ENCODE peak calls at places on chromosomes 7 and 10, in six cellular contexts. B is IMR-90; U is AG04450; W is CD8-positive, alpha-beta T cell; L is HFF-Myc; A is Peyer's patch. Y is an unnamed sample.
A peak's percentile ranks its signal among the peaks of the same experiment; 100 is the strongest.

GRCh38 chr7:89607797-89608196 is 546.5 kb upstream of the STEAP1 start:
- DNase-seq in L (no peak), B (no peak), W (peak; percentile 39), A (no peak), U (no peak), Y (no peak)

GRCh38 chr7:12320241-12320640 is 83.4 kb downstream of the VWDE start:
- DNase-seq in U (no peak), A (no peak), W (no peak), B (no peak), L (no peak), Y (no peak)

GRCh38 chr10:80486151-80486692 is 32.1 kb downstream of the TSPAN14 start:
- DNase-seq in L (no peak), A (no peak), B (no peak), U (no peak), W (no peak), Y (no peak)

GRCh38 chr7:50304911-50305621 is 550 bp downstream of the IKZF1 start:
- DNase-seq in B (no peak), W (peak; percentile 80), L (no peak), U (no peak), A (no peak), Y (no peak)

GRCh38 chr10:122062831-122063674 is 74.1 kb downstream of the TACC2 start:
- DNase-seq in B (peak; percentile 83), A (peak; percentile 84), W (no peak), L (peak; percentile 83), U (peak; percentile 45), Y (peak; percentile 79)

GRCh38 chr10:97185326-97186058 is at the start of gene SLIT1:
- DNase-seq in L (no peak), A (peak; percentile 40), W (no peak), B (no peak), U (no peak), Y (peak; percentile 14)

GRCh38 chr7:43491984-43492383 is 90.9 kb upstream of the STK17A start:
- DNase-seq in A (no peak), W (no peak), B (peak; percentile 66), L (no peak), U (no peak), Y (no peak)

GRCh38 chr7:55429835-55430499 is 64.8 kb downstream of the LANCL2 start:
- DNase-seq in B (no peak), A (no peak), U (no peak), L (no peak), W (no peak), Y (no peak)

GRCh38 chr7:148884049-148884298 is at the start of gene EZH2:
- DNase-seq in A (no peak), W (no peak), B (no peak), L (no peak), U (no peak), Y (no peak)

GRCh38 chr7:148882668-148883232 is 1.3 kb downstream of the EZH2 start:
- DNase-seq in L (no peak), B (no peak), A (no peak), U (no peak), W (no peak), Y (no peak)

GRCh38 chr7:148884299-148885022 is 370 bp upstream of the EZH2 start:
- DNase-seq in A (peak; percentile 96), L (peak; percentile 56), B (peak; percentile 87), W (peak; percentile 92), U (peak; percentile 69), Y (peak; percentile 94)

GRCh38 chr7:148883233-148884048 is 650 bp downstream of the EZH2 start:
- DNase-seq in U (no peak), W (peak; percentile 74), A (peak; percentile 71), B (no peak), L (no peak), Y (peak; percentile 21)

DNA sequence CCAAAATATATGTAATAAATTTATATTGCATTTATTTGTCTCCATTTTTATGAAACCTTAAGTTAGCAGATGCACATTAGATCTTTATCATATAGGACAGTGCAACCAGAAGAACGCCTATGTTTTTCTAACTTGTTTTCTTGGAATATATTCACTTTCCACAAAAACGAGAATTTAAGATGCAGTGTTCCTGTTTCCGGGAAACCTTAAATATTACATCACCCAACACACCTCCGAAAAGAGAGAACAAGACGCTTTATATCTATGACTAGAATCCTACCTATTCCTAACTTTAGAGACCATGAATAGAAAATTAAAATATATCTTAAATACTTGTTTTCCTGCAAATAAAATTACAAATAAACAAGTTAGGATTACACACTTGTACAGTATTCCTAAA is 1.9 kb downstream of the EZH2 start:
- DNase-seq in U (no peak), B (no peak), A (no peak), L (no peak), W (no peak), Y (no peak)
- TF ChIP-seq CTCF in U (no peak), B (no peak), A (no peak), L (no peak), W (no peak), Y (no peak)

GRCh38 chr7:111517441-111518037 is 44.8 kb downstream of the IMMP2L start:
- DNase-seq in A (no peak), W (no peak), U (no peak), L (no peak), B (no peak), Y (peak; percentile 13)

GRCh38 chr7:111511845-111512244 is 50.4 kb downstream of the IMMP2L start:
- DNase-seq in U (no peak), A (no peak), L (no peak), B (peak; percentile 7), W (no peak), Y (no peak)

GRCh38 chr7:111513566-111513965 is 48.7 kb downstream of the IMMP2L start:
- DNase-seq in U (no peak), A (no peak), L (no peak), W (no peak), B (no peak), Y (no peak)

GRCh38 chr7:111518264-111518663 is 44.0 kb downstream of the IMMP2L start:
- DNase-seq in B (no peak), L (no peak), A (no peak), W (no peak), U (no peak), Y (no peak)

DNA sequence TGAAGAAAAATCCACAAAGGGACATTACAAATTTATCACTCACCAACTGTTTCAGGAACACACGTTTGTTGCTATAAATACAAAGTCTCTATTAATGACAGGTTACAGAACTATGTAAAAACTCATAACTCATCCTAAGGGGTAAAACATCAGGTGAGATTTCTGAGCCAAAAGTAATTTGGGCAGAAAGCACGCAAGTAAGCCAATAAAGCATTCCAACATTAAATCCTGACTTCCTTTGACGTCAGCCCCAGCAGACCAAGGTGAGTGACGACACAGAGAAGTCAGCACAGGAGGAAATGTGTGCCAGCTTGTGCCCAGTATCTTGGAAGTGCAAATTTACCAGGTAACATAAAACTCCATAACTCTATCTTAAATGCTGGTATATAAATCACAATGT is 45.7 kb downstream of the IMMP2L start:
- DNase-seq in A (no peak), B (no peak), L (no peak), W (no peak), U (no peak), Y (peak; percentile 41)
- TF ChIP-seq CTCF in A (no peak), B (no peak), L (no peak), W (no peak), U (no peak), Y (no peak)

GRCh38 chr7:102404005-102404861 is 8.1 kb downstream of the PRKRIP1 start:
- DNase-seq in W (peak; percentile 56), A (no peak), U (no peak), L (no peak), B (peak; percentile 47), Y (peak; percentile 19)
- TF ChIP-seq CTCF in W (peak; percentile 75), A (peak; percentile 84), U (peak; percentile 61), L (peak; percentile 62), B (peak; percentile 50), Y (peak; percentile 37)

GRCh38 chr10:86109421-86109820 is 257.2 kb downstream of the GRID1 start:
- DNase-seq in U (no peak), L (no peak), B (no peak), A (no peak), W (no peak), Y (no peak)

GRCh38 chr10:86108696-86109095 is 257.9 kb downstream of the GRID1 start:
- DNase-seq in B (no peak), A (no peak), L (no peak), U (no peak), W (no peak), Y (no peak)

GRCh38 chr10:86111902-86112301 is 254.7 kb downstream of the GRID1 start:
- DNase-seq in B (no peak), A (no peak), L (no peak), U (no peak), W (no peak), Y (no peak)

GRCh38 chr10:86113044-86113443 is 253.6 kb downstream of the GRID1 start:
- DNase-seq in W (no peak), L (no peak), U (no peak), B (no peak), A (no peak), Y (no peak)

GRCh38 chr10:86110156-86110786 is 256.3 kb downstream of the GRID1 start:
- DNase-seq in W (no peak), B (no peak), A (no peak), U (no peak), L (no peak), Y (no peak)
- TF ChIP-seq CTCF in W (no peak), B (no peak), A (no peak), U (no peak), L (peak; percentile 12), Y (no peak)

GRCh38 chr10:132253092-132253687 is 54.6 kb downstream of the STK32C start:
- DNase-seq in W (no peak), L (no peak), B (no peak), A (no peak), U (no peak), Y (no peak)

GRCh38 chr10:132250456-132251223 is 57.1 kb downstream of the STK32C start:
- DNase-seq in L (no peak), W (no peak), U (no peak), B (no peak), A (no peak), Y (no peak)

GRCh38 chr10:132254841-132255240 is 52.9 kb downstream of the STK32C start:
- DNase-seq in A (no peak), W (no peak), L (no peak), B (no peak), U (no peak), Y (no peak)

GRCh38 chr10:132251928-132252327 is 55.8 kb downstream of the STK32C start:
- DNase-seq in B (no peak), L (no peak), W (no peak), A (no peak), U (no peak), Y (no peak)

GRCh38 chr10:132252412-132252811 is 55.3 kb downstream of the STK32C start:
- DNase-seq in B (no peak), U (no peak), L (no peak), A (no peak), W (no peak), Y (no peak)
- TF ChIP-seq CTCF in B (no peak), U (peak; percentile 5), L (no peak), A (no peak), W (no peak), Y (no peak)

DNA sequence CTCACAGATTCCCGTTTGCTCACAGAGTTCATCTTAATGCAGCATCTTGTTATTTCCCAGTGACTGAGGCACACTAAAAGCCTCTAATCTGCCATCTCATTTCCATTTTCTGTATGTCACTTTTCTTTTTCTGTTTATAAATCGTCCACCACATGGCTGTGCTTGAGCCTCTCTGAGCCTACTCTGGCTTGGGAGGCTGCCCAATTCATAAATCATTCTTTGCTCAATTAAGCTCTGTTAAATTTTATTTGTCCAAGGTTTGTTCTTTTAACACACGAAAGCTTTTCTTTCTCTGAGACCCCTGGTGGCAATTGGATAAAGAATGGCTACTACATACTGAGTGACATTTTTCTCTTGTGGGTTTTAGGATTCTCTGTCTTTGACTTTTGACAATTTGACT is 286.0 kb downstream of the HTR7 start:
- DNase-seq in A (no peak), U (no peak), B (no peak), L (no peak), W (no peak), Y (no peak)
- TF ChIP-seq CTCF in A (no peak), U (no peak), B (no peak), L (no peak), W (no peak), Y (no peak)

Y was measured in Calu3.